ENCODE peak calls at places on chromosome 6, in ten cellular contexts. One of them, this sample, is unnamed.

GRCh38 chr6:111711476-111711875 is 105.8 kb upstream of the TRAF3IP2 start:
- DNase-seq in stomach: peak; percentile 53
- DNase-seq in HepG2: no peak
- DNase-seq in HCT116: no peak
- DNase-seq in K562: no peak
- DNase-seq in upper lobe of left lung: no peak
- DNase-seq in transverse colon: peak; percentile 54
- DNase-seq in breast epithelium: peak; percentile 24
- DNase-seq in GM12891: no peak
- DNase-seq in spleen: no peak
- DNase-seq in this sample: no peak

GRCh38 chr6:7461416-7461815 is 71.8 kb downstream of the RIOK1 start:
- DNase-seq in stomach: no peak
- DNase-seq in HepG2: no peak
- DNase-seq in HCT116: no peak
- DNase-seq in K562: no peak
- DNase-seq in upper lobe of left lung: no peak
- DNase-seq in transverse colon: no peak
- DNase-seq in breast epithelium: no peak
- DNase-seq in GM12891: no peak
- DNase-seq in spleen: no peak
- DNase-seq in this sample: no peak

GRCh38 chr6:80165143-80165542 is 58.7 kb downstream of the BCKDHB start:
- DNase-seq in stomach: no peak
- DNase-seq in HepG2: no peak
- DNase-seq in HCT116: no peak
- DNase-seq in K562: no peak
- DNase-seq in upper lobe of left lung: no peak
- DNase-seq in transverse colon: no peak
- DNase-seq in breast epithelium: no peak
- DNase-seq in GM12891: no peak
- DNase-seq in spleen: no peak
- DNase-seq in this sample: no peak

GRCh38 chr6:75317503-75318206 is 33.1 kb upstream of the TMEM30A start:
- DNase-seq in stomach: no peak
- DNase-seq in HepG2: no peak
- DNase-seq in HCT116: no peak
- DNase-seq in K562: no peak
- DNase-seq in upper lobe of left lung: no peak
- DNase-seq in transverse colon: no peak
- DNase-seq in breast epithelium: no peak
- DNase-seq in GM12891: no peak
- DNase-seq in spleen: no peak
- DNase-seq in this sample: no peak

GRCh38 chr6:100549406-100550167 is 84.9 kb upstream of the SIM1 start:
- DNase-seq in stomach: no peak
- DNase-seq in HepG2: no peak
- DNase-seq in HCT116: no peak
- DNase-seq in K562: no peak
- DNase-seq in upper lobe of left lung: no peak
- DNase-seq in transverse colon: no peak
- DNase-seq in breast epithelium: no peak
- DNase-seq in GM12891: no peak
- DNase-seq in spleen: no peak
- DNase-seq in this sample: no peak

GRCh38 chr6:69937402-69938131 is 71.2 kb downstream of the COL19A1 start:
- DNase-seq in stomach: no peak
- DNase-seq in HepG2: no peak
- DNase-seq in HCT116: no peak
- DNase-seq in K562: no peak
- DNase-seq in upper lobe of left lung: no peak
- DNase-seq in transverse colon: no peak
- DNase-seq in breast epithelium: no peak
- DNase-seq in GM12891: no peak
- DNase-seq in spleen: no peak
- DNase-seq in this sample: no peak

GRCh38 chr6:111589366-111589765 is 16.3 kb downstream of the TRAF3IP2 start:
- DNase-seq in stomach: no peak
- DNase-seq in HepG2: peak; percentile 44
- DNase-seq in HCT116: peak; percentile 80
- DNase-seq in K562: no peak
- DNase-seq in upper lobe of left lung: no peak
- DNase-seq in transverse colon: no peak
- DNase-seq in breast epithelium: no peak
- DNase-seq in GM12891: no peak
- DNase-seq in spleen: no peak
- DNase-seq in this sample: peak; percentile 88

GRCh38 chr6:109002100-109002697 is 92.4 kb downstream of the SESN1 start:
- DNase-seq in stomach: no peak
- DNase-seq in HepG2: no peak
- DNase-seq in HCT116: no peak
- DNase-seq in K562: no peak
- DNase-seq in upper lobe of left lung: no peak
- DNase-seq in transverse colon: no peak
- DNase-seq in breast epithelium: peak; percentile 30
- DNase-seq in GM12891: no peak
- DNase-seq in spleen: no peak
- DNase-seq in this sample: no peak

GRCh38 chr6:130520801-130521200 is 155.0 kb downstream of the TMEM200A start:
- DNase-seq in stomach: no peak
- DNase-seq in HepG2: no peak
- DNase-seq in HCT116: no peak
- DNase-seq in K562: no peak
- DNase-seq in upper lobe of left lung: no peak
- DNase-seq in transverse colon: no peak
- DNase-seq in breast epithelium: no peak
- DNase-seq in GM12891: no peak
- DNase-seq in spleen: no peak
- DNase-seq in this sample: no peak

GRCh38 chr6:100185615-100186014 is 191.6 kb upstream of the MCHR2 start:
- DNase-seq in stomach: no peak
- DNase-seq in HepG2: no peak
- DNase-seq in HCT116: no peak
- DNase-seq in K562: no peak
- DNase-seq in upper lobe of left lung: no peak
- DNase-seq in transverse colon: no peak
- DNase-seq in breast epithelium: no peak
- DNase-seq in GM12891: no peak
- DNase-seq in spleen: no peak
- DNase-seq in this sample: no peak

GRCh38 chr6:158797331-158798202 is 21.6 kb downstream of the EZR start:
- DNase-seq in stomach: peak; percentile 24
- DNase-seq in HepG2: no peak
- DNase-seq in HCT116: no peak
- DNase-seq in K562: no peak
- DNase-seq in upper lobe of left lung: peak; percentile 15
- DNase-seq in transverse colon: no peak
- DNase-seq in breast epithelium: no peak
- DNase-seq in GM12891: no peak
- DNase-seq in spleen: no peak
- DNase-seq in this sample: no peak

GRCh38 chr6:32977953-32978324 is 9.5 kb downstream of the BRD2 start:
- DNase-seq in stomach: no peak
- DNase-seq in HepG2: no peak
- DNase-seq in HCT116: no peak
- DNase-seq in K562: no peak
- DNase-seq in upper lobe of left lung: no peak
- DNase-seq in transverse colon: no peak
- DNase-seq in breast epithelium: no peak
- DNase-seq in GM12891: no peak
- DNase-seq in spleen: no peak
- DNase-seq in this sample: no peak

GRCh38 chr6:12171735-12172134 is 118.4 kb upstream of the EDN1 start:
- DNase-seq in stomach: no peak
- DNase-seq in HepG2: no peak
- DNase-seq in HCT116: no peak
- DNase-seq in K562: no peak
- DNase-seq in upper lobe of left lung: no peak
- DNase-seq in transverse colon: no peak
- DNase-seq in breast epithelium: no peak
- DNase-seq in GM12891: no peak
- DNase-seq in spleen: no peak
- DNase-seq in this sample: no peak

GRCh38 chr6:129364767-129365166 is 345.2 kb downstream of the ARHGAP18 start:
- DNase-seq in stomach: no peak
- DNase-seq in HepG2: no peak
- DNase-seq in HCT116: no peak
- DNase-seq in K562: no peak
- DNase-seq in upper lobe of left lung: no peak
- DNase-seq in transverse colon: no peak
- DNase-seq in breast epithelium: no peak
- DNase-seq in GM12891: no peak
- DNase-seq in spleen: no peak
- DNase-seq in this sample: no peak

GRCh38 chr6:41266555-41266954 is 19.9 kb downstream of the TREM1 start:
- DNase-seq in stomach: no peak
- DNase-seq in HepG2: no peak
- DNase-seq in HCT116: no peak
- DNase-seq in K562: no peak
- DNase-seq in upper lobe of left lung: no peak
- DNase-seq in transverse colon: no peak
- DNase-seq in breast epithelium: no peak
- DNase-seq in GM12891: no peak
- DNase-seq in spleen: no peak
- DNase-seq in this sample: no peak
- TF ChIP-seq POLR2AphosphoS5 in stomach: no peak
- TF ChIP-seq POLR2AphosphoS5 in HepG2: no peak
- TF ChIP-seq POLR2AphosphoS5 in HCT116: no peak
- TF ChIP-seq POLR2AphosphoS5 in K562: no peak
- TF ChIP-seq POLR2AphosphoS5 in upper lobe of left lung: no peak
- TF ChIP-seq POLR2AphosphoS5 in transverse colon: no peak
- TF ChIP-seq POLR2AphosphoS5 in breast epithelium: no peak
- TF ChIP-seq POLR2AphosphoS5 in GM12891: no peak
- TF ChIP-seq POLR2AphosphoS5 in spleen: no peak
- TF ChIP-seq POLR2AphosphoS5 in this sample: no peak

GRCh38 chr6:161067749-161068148 is 76.2 kb downstream of the MAP3K4 start:
- DNase-seq in stomach: no peak
- DNase-seq in HepG2: no peak
- DNase-seq in HCT116: no peak
- DNase-seq in K562: no peak
- DNase-seq in upper lobe of left lung: no peak
- DNase-seq in transverse colon: no peak
- DNase-seq in breast epithelium: no peak
- DNase-seq in GM12891: no peak
- DNase-seq in spleen: no peak
- DNase-seq in this sample: no peak
- TF ChIP-seq POLR2AphosphoS5 in stomach: no peak
- TF ChIP-seq POLR2AphosphoS5 in HepG2: no peak
- TF ChIP-seq POLR2AphosphoS5 in HCT116: no peak
- TF ChIP-seq POLR2AphosphoS5 in K562: no peak
- TF ChIP-seq POLR2AphosphoS5 in upper lobe of left lung: no peak
- TF ChIP-seq POLR2AphosphoS5 in transverse colon: no peak
- TF ChIP-seq POLR2AphosphoS5 in breast epithelium: no peak
- TF ChIP-seq POLR2AphosphoS5 in GM12891: no peak
- TF ChIP-seq POLR2AphosphoS5 in spleen: no peak
- TF ChIP-seq POLR2AphosphoS5 in this sample: no peak

GRCh38 chr6:3911130-3911529 is 62.0 kb downstream of the FAM50B start:
- DNase-seq in stomach: no peak
- DNase-seq in HepG2: no peak
- DNase-seq in HCT116: no peak
- DNase-seq in K562: no peak
- DNase-seq in upper lobe of left lung: no peak
- DNase-seq in transverse colon: no peak
- DNase-seq in breast epithelium: no peak
- DNase-seq in GM12891: no peak
- DNase-seq in spleen: no peak
- DNase-seq in this sample: no peak

GRCh38 chr6:3913077-3913957 is 64.1 kb downstream of the FAM50B start:
- DNase-seq in stomach: peak; percentile 77
- DNase-seq in HepG2: peak; percentile 99
- DNase-seq in HCT116: peak; percentile 69
- DNase-seq in K562: peak; percentile 84
- DNase-seq in upper lobe of left lung: peak; percentile 50
- DNase-seq in transverse colon: peak; percentile 30
- DNase-seq in breast epithelium: peak; percentile 85
- DNase-seq in GM12891: no peak
- DNase-seq in spleen: no peak
- DNase-seq in this sample: peak; percentile 90

GRCh38 chr6:3912366-3913076 is 63.3 kb downstream of the FAM50B start:
- DNase-seq in stomach: no peak
- DNase-seq in HepG2: peak; percentile 30
- DNase-seq in HCT116: no peak
- DNase-seq in K562: no peak
- DNase-seq in upper lobe of left lung: no peak
- DNase-seq in transverse colon: no peak
- DNase-seq in breast epithelium: peak; percentile 16
- DNase-seq in GM12891: no peak
- DNase-seq in spleen: no peak
- DNase-seq in this sample: no peak

GRCh38 chr6:3910264-3910663 is 61.1 kb downstream of the FAM50B start:
- DNase-seq in stomach: no peak
- DNase-seq in HepG2: no peak
- DNase-seq in HCT116: no peak
- DNase-seq in K562: no peak
- DNase-seq in upper lobe of left lung: no peak
- DNase-seq in transverse colon: no peak
- DNase-seq in breast epithelium: no peak
- DNase-seq in GM12891: no peak
- DNase-seq in spleen: peak; percentile 30
- DNase-seq in this sample: no peak

GRCh38 chr6:3911614-3912336 is 62.6 kb downstream of the FAM50B start:
- DNase-seq in stomach: peak; percentile 73
- DNase-seq in HepG2: peak; percentile 93
- DNase-seq in HCT116: peak; percentile 48
- DNase-seq in K562: peak; percentile 81
- DNase-seq in upper lobe of left lung: no peak
- DNase-seq in transverse colon: no peak
- DNase-seq in breast epithelium: peak; percentile 47
- DNase-seq in GM12891: no peak
- DNase-seq in spleen: peak; percentile 41
- DNase-seq in this sample: peak; percentile 38
- TF ChIP-seq POLR2AphosphoS5 in stomach: peak; percentile 80
- TF ChIP-seq POLR2AphosphoS5 in HepG2: no peak
- TF ChIP-seq POLR2AphosphoS5 in HCT116: peak; percentile 44
- TF ChIP-seq POLR2AphosphoS5 in K562: peak; percentile 73
- TF ChIP-seq POLR2AphosphoS5 in upper lobe of left lung: no peak
- TF ChIP-seq POLR2AphosphoS5 in transverse colon: no peak
- TF ChIP-seq POLR2AphosphoS5 in breast epithelium: no peak
- TF ChIP-seq POLR2AphosphoS5 in GM12891: no peak
- TF ChIP-seq POLR2AphosphoS5 in spleen: no peak
- TF ChIP-seq POLR2AphosphoS5 in this sample: peak; percentile 84

DNA sequence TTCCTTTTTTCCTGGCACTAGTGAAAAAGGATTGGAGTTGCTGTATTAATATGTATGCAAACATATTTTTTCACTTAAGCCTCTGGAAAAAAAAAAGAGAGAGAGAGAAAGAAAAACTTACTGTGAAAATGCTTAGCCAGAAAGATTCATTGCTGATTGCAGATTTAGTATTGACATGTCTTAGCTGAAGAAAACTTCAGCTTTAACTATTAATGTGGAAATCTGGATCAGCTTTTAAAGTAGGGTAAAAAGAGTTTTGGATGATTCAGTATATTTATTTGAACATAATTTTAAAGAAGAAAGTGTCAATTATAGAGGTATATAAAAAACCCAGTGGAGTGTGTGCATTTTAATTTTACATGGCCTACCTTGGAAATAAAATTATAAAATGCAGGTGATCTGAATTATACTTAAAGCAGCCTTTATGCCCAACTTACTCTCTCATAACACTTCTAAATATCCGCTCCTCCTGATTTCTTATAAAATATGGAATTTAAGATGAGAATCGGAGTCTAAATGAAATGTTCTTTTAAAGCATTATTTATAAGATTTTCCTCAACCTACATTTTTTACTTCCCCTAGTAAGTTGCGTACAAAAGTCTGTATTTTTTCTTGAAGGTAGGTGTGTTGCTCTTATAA is 3.6 kb downstream of the CITED2 start:
- DNase-seq in stomach: no peak
- DNase-seq in HepG2: no peak
- DNase-seq in HCT116: no peak
- DNase-seq in K562: no peak
- DNase-seq in upper lobe of left lung: no peak
- DNase-seq in transverse colon: no peak
- DNase-seq in breast epithelium: no peak
- DNase-seq in GM12891: no peak
- DNase-seq in spleen: no peak
- DNase-seq in this sample: no peak
- TF ChIP-seq POLR2AphosphoS5 in stomach: no peak
- TF ChIP-seq POLR2AphosphoS5 in HepG2: no peak
- TF ChIP-seq POLR2AphosphoS5 in HCT116: no peak
- TF ChIP-seq POLR2AphosphoS5 in K562: no peak
- TF ChIP-seq POLR2AphosphoS5 in upper lobe of left lung: no peak
- TF ChIP-seq POLR2AphosphoS5 in transverse colon: no peak
- TF ChIP-seq POLR2AphosphoS5 in breast epithelium: no peak
- TF ChIP-seq POLR2AphosphoS5 in GM12891: no peak
- TF ChIP-seq POLR2AphosphoS5 in spleen: no peak
- TF ChIP-seq POLR2AphosphoS5 in this sample: no peak

This sample was measured in Panc1.